ENCODE peak calls at places on chromosomes 4 and X, in ten cellular contexts. I is PC-9, J is upper lobe of left lung, B is heart left ventricle, P is astrocyte of the spinal cord, W is sigmoid colon, G is IMR-90, C is RWPE2, R is endothelial cell of umbilical vein, O is AG04449. N is an unnamed sample.

GRCh38 chrX:129523076-129524055 is at the start of gene SMARCA1:
- DNase-seq in I (peak; percentile 54), J (peak; percentile 36), B (peak; percentile 62), P (peak; percentile 59), W (peak; percentile 86), G (peak; percentile 63), C (peak; percentile 26), R (peak; percentile 42), O (no peak), N (peak; percentile 63)

GRCh38 chr4:11428161-11428700 is 463 bp downstream of the HS3ST1 start:
- DNase-seq in I (no peak), J (peak; percentile 25), B (no peak), P (peak; percentile 6), W (no peak), G (no peak), C (no peak), R (no peak), O (no peak), N (no peak)

GRCh38 chr4:59057804-59058203 is 1947.6 kb upstream of the IGFBP7 start:
- DNase-seq in I (no peak), J (no peak), B (no peak), P (no peak), W (no peak), G (no peak), C (no peak), R (no peak), O (no peak), N (no peak)

GRCh38 chr4:139852612-139853269 is 187.1 kb downstream of the MGST2 start:
- DNase-seq in I (no peak), J (no peak), B (no peak), P (no peak), W (no peak), G (no peak), C (no peak), R (no peak), O (no peak), N (no peak)

GRCh38 chrX:1416327-1416784 is 24.4 kb upstream of the SLC25A6 start:
- DNase-seq in I (no peak), J (no peak), B (peak; percentile 26), P (no peak), W (peak; percentile 32), G (no peak), C (no peak), R (no peak), O (no peak), N (no peak)

GRCh38 chr4:112142152-112142551 is 3.1 kb upstream of the FAM241A start:
- DNase-seq in I (no peak), J (no peak), B (no peak), P (no peak), W (no peak), G (no peak), C (no peak), R (peak; percentile 55), O (no peak), N (no peak)

GRCh38 chr4:87542734-87543312 is 13.6 kb upstream of the SPARCL1 start:
- DNase-seq in I (no peak), J (no peak), B (no peak), P (no peak), W (no peak), G (no peak), C (no peak), R (no peak), O (no peak), N (no peak)

GRCh38 chrX:105752334-105752733 is 70.0 kb upstream of the NRK start:
- DNase-seq in I (peak; percentile 23), J (no peak), B (no peak), P (no peak), W (no peak), G (no peak), C (no peak), R (no peak), O (no peak), N (no peak)

GRCh38 chr4:174193438-174194015 is 89.9 kb downstream of the FBXO8 start:
- DNase-seq in I (no peak), J (no peak), B (no peak), P (no peak), W (no peak), G (peak; percentile 7), C (no peak), R (no peak), O (no peak), N (peak; percentile 24)

GRCh38 chr4:174201898-174202297 is 81.6 kb downstream of the FBXO8 start:
- DNase-seq in I (no peak), J (no peak), B (no peak), P (no peak), W (no peak), G (no peak), C (no peak), R (no peak), O (no peak), N (no peak)

GRCh38 chr4:174192943-174193342 is 90.5 kb downstream of the FBXO8 start:
- DNase-seq in I (no peak), J (no peak), B (no peak), P (no peak), W (no peak), G (no peak), C (no peak), R (no peak), O (no peak), N (no peak)

GRCh38 chr4:174199735-174200134 is 83.7 kb downstream of the FBXO8 start:
- DNase-seq in I (no peak), J (no peak), B (no peak), P (no peak), W (no peak), G (no peak), C (no peak), R (no peak), O (no peak), N (no peak)

DNA sequence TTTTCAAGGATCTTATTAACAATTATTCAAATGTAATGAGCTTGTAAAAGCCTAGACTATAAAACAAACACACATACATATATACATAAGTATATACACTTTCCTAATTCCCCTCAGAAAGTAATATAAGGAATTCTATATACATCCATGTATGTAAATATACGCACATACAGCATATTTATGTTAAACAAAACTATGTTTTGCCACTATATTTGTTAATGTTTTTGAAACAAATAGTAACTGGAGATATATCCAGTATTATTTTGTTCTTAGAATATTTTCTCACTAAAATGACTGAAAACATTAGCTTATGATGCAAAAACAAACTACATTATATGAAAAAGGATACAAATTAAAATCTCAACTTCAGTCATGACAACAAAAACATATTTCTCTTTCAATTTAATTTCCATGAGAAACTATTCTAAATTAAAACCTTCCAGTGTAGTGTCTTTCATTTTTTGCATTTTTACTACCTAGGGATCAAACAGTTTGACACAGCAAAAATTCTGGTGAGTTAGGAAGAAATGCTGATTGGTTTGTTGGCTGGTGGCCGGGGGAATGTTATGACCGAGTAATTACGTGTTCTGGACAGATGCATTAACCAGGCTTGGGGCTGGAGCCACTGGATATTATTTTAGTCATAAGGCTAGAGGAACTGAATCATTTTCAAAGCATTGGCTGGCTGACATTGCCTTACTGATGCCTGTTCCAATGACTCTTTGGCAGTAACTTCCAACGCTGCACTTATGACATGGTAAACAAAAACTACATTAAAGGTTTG is 84.9 kb downstream of the FBXO8 start:
- DNase-seq in I (no peak), J (no peak), B (no peak), P (peak; percentile 85), W (peak; percentile 87), G (peak; percentile 90), C (no peak), R (peak; percentile 56), O (peak; percentile 37), N (peak; percentile 98)
- H3K4me3 ChIP-seq in I (no peak overlapping the region), J (no peak overlapping the region), B (no peak overlapping the region), P (no peak overlapping the region), W (no peak overlapping the region), G (no peak overlapping the region), C (no peak overlapping the region), R (no peak overlapping the region), O (no peak overlapping the region), N (no peak overlapping the region)

GRCh38 chrX:34338046-34338445 is 205.9 kb upstream of the FAM47A start:
- DNase-seq in I (no peak), J (no peak), B (no peak), P (no peak), W (no peak), G (no peak), C (no peak), R (no peak), O (no peak), N (no peak)

GRCh38 chrX:34341814-34342213 is 209.7 kb upstream of the FAM47A start:
- DNase-seq in I (no peak), J (no peak), B (no peak), P (no peak), W (no peak), G (no peak), C (no peak), R (no peak), O (no peak), N (no peak)

GRCh38 chrX:34343001-34343400 is 210.9 kb upstream of the FAM47A start:
- DNase-seq in I (no peak), J (no peak), B (no peak), P (no peak), W (no peak), G (no peak), C (no peak), R (no peak), O (no peak), N (no peak)

GRCh38 chrX:34341258-34341657 is 209.1 kb upstream of the FAM47A start:
- DNase-seq in I (no peak), J (no peak), B (no peak), P (no peak), W (no peak), G (no peak), C (no peak), R (peak; percentile 21), O (no peak), N (no peak)
- TF ChIP-seq CTCF in I (peak; percentile 41), J (no peak), B (no peak), P (no peak), W (no peak), G (no peak), C (no peak), R (no peak), O (no peak), N (no peak)

DNA sequence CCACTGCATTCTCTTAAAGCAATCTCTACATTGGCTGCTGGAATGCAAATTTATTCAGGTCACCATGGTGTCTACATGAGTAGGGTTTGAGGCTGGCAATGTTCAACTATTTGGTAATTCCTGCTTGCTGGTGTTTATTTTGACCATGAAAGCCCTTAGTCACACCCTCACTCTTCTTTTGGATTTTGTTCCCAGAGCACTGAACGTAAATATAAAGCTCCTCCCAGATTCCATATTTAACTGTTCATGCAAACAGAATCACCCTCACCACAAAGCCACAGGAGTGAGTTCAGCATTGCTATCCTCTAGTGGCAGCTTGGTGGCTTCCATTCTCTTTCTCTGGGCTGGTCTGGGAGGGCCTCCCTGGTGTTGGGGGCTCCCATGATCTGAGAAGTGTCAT is 82.8 kb downstream of the LNX1 start:
- DNase-seq in I (no peak), J (no peak), B (no peak), P (peak; percentile 82), W (no peak), G (peak; percentile 91), C (no peak), R (no peak), O (peak; percentile 71), N (peak; percentile 79)
- H3K4me3 ChIP-seq in I (no peak overlapping the region), J (no peak overlapping the region), B (no peak overlapping the region), P (no peak overlapping the region), W (no peak overlapping the region), G (no peak overlapping the region), C (no peak overlapping the region), R (no peak overlapping the region), O (no peak overlapping the region), N (no peak overlapping the region)

GRCh38 chrX:37331546-37331945 is 17.6 kb upstream of the PRRG1 start:
- DNase-seq in I (no peak), J (no peak), B (no peak), P (no peak), W (no peak), G (no peak), C (no peak), R (no peak), O (no peak), N (no peak)

GRCh38 chrX:37330642-37331041 is 18.5 kb upstream of the PRRG1 start:
- DNase-seq in I (no peak), J (no peak), B (no peak), P (no peak), W (no peak), G (no peak), C (no peak), R (no peak), O (no peak), N (no peak)

DNA sequence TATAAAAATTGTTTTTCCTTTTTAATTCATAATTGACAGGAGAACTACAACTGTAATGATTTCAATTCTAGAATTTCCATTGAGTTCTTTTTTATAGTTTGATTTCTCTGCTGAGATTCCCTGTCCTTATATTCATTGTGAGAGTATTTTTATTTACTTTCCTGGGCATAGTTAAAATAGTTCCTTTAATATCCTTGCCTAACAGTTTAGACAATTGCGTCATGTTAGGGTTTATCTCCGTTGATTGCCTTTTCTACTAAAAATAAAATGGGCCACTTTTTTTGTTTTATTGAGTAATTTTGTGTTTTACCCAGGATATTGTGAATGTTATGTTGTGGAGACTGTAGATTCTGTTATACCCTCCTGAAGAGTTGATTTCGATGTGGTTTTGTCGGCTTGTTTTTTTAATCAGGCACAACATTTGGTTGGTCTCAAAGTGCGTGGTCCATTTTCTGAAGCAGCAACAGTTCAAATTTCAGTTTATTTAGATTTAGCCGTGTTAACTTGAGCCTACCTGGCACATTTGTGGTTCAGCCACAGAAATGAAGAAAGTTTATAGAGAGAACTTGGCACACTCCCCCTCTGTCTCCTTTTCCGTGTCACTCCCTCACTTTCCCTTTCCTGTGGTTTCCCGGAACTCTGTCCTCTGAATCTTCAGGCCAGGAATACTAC is 16.0 kb upstream of the PRRG1 start:
- DNase-seq in I (no peak), J (no peak), B (no peak), P (no peak), W (no peak), G (peak; percentile 10), C (no peak), R (no peak), O (no peak), N (no peak)
- TF ChIP-seq CTCF in I (no peak), J (no peak), B (no peak), P (no peak), W (no peak), G (no peak), C (no peak), R (no peak), O (no peak), N (no peak)

N was measured in fibroblast of the aortic adventitia.